ENCODE peak calls at places on chromosomes 1 and 21, in six cellular contexts. W is BJ, Z is hepatocyte, P is A673, H is brain microvascular endothelial cell, I is PC-3. V is an unnamed sample.

GRCh38 chr1:186819563-186819962 is 9.2 kb upstream of the PLA2G4A start:
- DNase-seq in W (no peak), Z (no peak), P (no peak), H (no peak), I (no peak), V (no peak)

GRCh38 chr1:179177182-179177581 is 52.3 kb downstream of the ABL2 start:
- DNase-seq in W (peak), Z (no peak), P (no peak), H (peak), I (no peak), V (no peak)

GRCh38 chr1:110384581-110385321 is 6.1 kb downstream of the SLC16A4 start:
- DNase-seq in W (no peak), Z (peak), P (no peak), H (no peak), I (no peak), V (no peak)

GRCh38 chr1:22976461-22977243 is 4.0 kb upstream of the LACTBL1 start:
- DNase-seq in W (peak), Z (peak), P (peak), H (peak), I (peak), V (peak)

GRCh38 chr1:189434461-189434860 is 1043.2 kb downstream of the BRINP3 start:
- DNase-seq in W (no peak), Z (peak), P (no peak), H (no peak), I (peak), V (no peak)

GRCh38 chr21:27807596-27807995 is 840.7 kb upstream of the ADAMTS5 start:
- DNase-seq in W (peak), Z (no peak), P (no peak), H (no peak), I (peak), V (no peak)

GRCh38 chr21:45244799-45245340 is 42.8 kb downstream of the POFUT2 start:
- DNase-seq in W (no peak), Z (no peak), P (no peak), H (no peak), I (no peak), V (peak)

GRCh38 chr1:165562576-165562975 is 18.8 kb downstream of the LRRC52 start:
- DNase-seq in W (no peak), Z (no peak), P (no peak), H (no peak), I (peak), V (no peak)

GRCh38 chr1:28180310-28181305 is 4.1 kb upstream of the PTAFR start:
- DNase-seq in W (no peak), Z (no peak), P (no peak), H (no peak), I (no peak), V (no peak)

GRCh38 chr1:159746676-159747075 is 32.3 kb upstream of the CRP start:
- DNase-seq in W (no peak), Z (no peak), P (no peak), H (no peak), I (no peak), V (no peak)

GRCh38 chr1:227559926-227560325 is 3.4 kb upstream of the ZNF678 start:
- DNase-seq in W (no peak), Z (no peak), P (no peak), H (no peak), I (no peak), V (no peak)

GRCh38 chr1:27130798-27131197 is 24.1 kb downstream of the SLC9A1 start:
- DNase-seq in W (no peak), Z (no peak), P (no peak), H (no peak), I (no peak), V (no peak)

GRCh38 chr1:180633092-180634045 is 1.5 kb downstream of the XPR1 start:
- DNase-seq in W (no peak), Z (no peak), P (peak), H (no peak), I (peak), V (no peak)

GRCh38 chr1:180632326-180633088 is 685 bp downstream of the XPR1 start:
- DNase-seq in W (no peak), Z (peak), P (peak), H (no peak), I (peak), V (peak)

GRCh38 chr1:180639871-180640270 is 8.0 kb downstream of the XPR1 start:
- DNase-seq in W (no peak), Z (no peak), P (no peak), H (no peak), I (no peak), V (no peak)

GRCh38 chr1:180631766-180632325 is at the start of gene XPR1:
- DNase-seq in W (peak), Z (peak), P (peak), H (peak), I (peak), V (peak)

DNA sequence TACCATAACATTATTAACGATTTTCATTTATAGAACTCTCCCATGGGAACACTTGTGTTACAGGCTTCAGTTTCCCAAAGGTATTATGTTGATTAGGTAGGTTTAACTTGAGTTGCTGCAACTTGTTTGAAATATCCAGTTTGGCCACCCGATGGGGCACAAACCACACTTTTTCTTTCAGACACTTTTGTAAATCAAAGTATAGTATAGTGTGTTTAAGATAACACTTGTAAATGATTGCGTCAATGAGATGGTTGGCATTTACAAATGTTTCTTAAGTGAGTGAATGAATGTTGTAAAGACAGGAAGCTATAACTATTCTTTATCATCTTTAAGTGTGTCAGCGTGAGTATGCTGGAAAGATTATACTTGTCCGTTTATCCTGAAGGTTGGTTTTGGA is 4.3 kb downstream of the XPR1 start:
- DNase-seq in W (no peak), Z (no peak), P (peak), H (no peak), I (peak), V (no peak)
- TF ChIP-seq CTCF in W (no peak), Z (peak), P (peak), H (no peak), I (peak), V (peak)

DNA sequence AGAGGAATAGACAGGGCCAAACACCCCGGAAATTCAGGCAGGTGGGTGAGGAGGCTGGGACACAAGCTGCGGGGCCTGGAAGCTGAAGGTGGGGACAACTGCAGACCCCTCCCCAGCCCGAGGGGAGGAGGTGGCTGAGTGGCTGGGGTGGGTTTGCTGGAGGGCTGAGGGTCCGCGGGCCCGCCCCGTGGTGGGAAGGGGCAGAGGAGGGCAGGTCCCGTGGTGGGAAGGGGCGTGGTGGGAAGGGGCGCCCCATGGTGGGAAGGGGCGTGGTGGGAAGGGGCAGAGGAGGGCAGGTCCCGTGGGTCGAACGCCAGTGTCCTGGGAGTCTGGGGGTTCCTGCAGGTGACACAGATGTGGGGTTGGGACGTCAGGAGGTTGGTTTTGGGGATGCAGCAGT is 24.3 kb upstream of the TTLL10 start:
- DNase-seq in W (no peak), Z (no peak), P (no peak), H (no peak), I (no peak), V (no peak)
- TF ChIP-seq CTCF in W (no peak), Z (no peak), P (no peak), H (no peak), I (no peak), V (no peak)

DNA sequence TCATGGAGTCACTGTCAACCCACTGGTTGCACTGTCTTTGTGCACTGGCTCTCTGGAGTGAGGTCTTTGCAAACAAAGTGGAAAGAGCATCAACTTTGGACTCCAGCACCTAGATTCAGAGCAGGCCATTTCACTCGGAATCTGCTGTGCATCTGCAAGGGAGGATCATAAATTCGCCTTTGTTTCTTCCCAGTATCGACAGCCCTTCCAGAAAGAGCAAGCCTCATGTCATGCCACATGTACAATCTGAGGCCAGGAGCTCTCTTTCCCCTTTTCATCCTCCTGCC is 853 bp upstream of the PCSK9 start:
- DNase-seq in W (no peak), Z (no peak), P (no peak), H (no peak), I (no peak), V (no peak)
- TF ChIP-seq CTCF in W (no peak), Z (no peak), P (no peak), H (no peak), I (no peak), V (no peak)

GRCh38 chr1:41239988-41240610 is 2.0 kb downstream of the SCMH1 start:
- DNase-seq in W (peak), Z (peak), P (peak), H (peak), I (peak), V (no peak)
- TF ChIP-seq CTCF in W (peak), Z (peak), P (peak), H (peak), I (peak), V (peak)

V was measured in progenitor cell of endocrine pancreas.